ENCODE peak calls at places on chromosomes 7 and 10, in four cellular contexts. G is skeletal muscle cell; T is CD8-positive, alpha-beta T cell; Y is K562. K is an unnamed sample.

GRCh38 chr10:126059101-126059826 is 162.9 kb downstream of the FANK1 start:
- DNase-seq in G (peak), T (no peak), Y (no peak), K (no peak)

GRCh38 chr7:121547341-121548092 is 151.4 kb upstream of the FAM3C start:
- DNase-seq in G (peak), T (no peak), Y (peak), K (no peak)

GRCh38 chr10:77190275-77190674 is 447.3 kb downstream of the KCNMA1 start:
- DNase-seq in G (no peak), T (no peak), Y (no peak), K (no peak)

GRCh38 chr7:41870505-41871138 is 167.7 kb upstream of the INHBA start:
- DNase-seq in G (no peak), T (no peak), Y (no peak), K (no peak)

GRCh38 chr10:112271982-112272381 is 11.2 kb upstream of the TECTB start:
- DNase-seq in G (peak), T (no peak), Y (no peak), K (no peak)

GRCh38 chr7:81637527-81637926 is 132.3 kb downstream of the HGF start:
- DNase-seq in G (no peak), T (no peak), Y (no peak), K (no peak)

GRCh38 chr10:11468126-11468742 is 143.2 kb downstream of the USP6NL start:
- DNase-seq in G (peak), T (no peak), Y (no peak), K (no peak)

GRCh38 chr7:137940656-137941518 is 61.0 kb downstream of the CREB3L2 start:
- DNase-seq in G (peak), T (no peak), Y (no peak), K (no peak)

GRCh38 chr10:120833222-120833928 is 17.8 kb upstream of the WDR11 start:
- DNase-seq in G (no peak), T (no peak), Y (no peak), K (no peak)

GRCh38 chr7:74134117-74134539 is 40.0 kb upstream of the EIF4H start:
- DNase-seq in G (no peak), T (no peak), Y (no peak), K (no peak)

GRCh38 chr10:103734731-103735130 is 120.6 kb downstream of the SH3PXD2A start:
- DNase-seq in G (no peak), T (no peak), Y (no peak), K (no peak)

GRCh38 chr10:48457949-48458661 is 146.8 kb downstream of the ARHGAP22 start:
- DNase-seq in G (no peak), T (no peak), Y (no peak), K (peak)

GRCh38 chr7:51005074-51005473 is 222.4 kb upstream of the GRB10 start:
- DNase-seq in G (no peak), T (no peak), Y (no peak), K (no peak)

GRCh38 chr10:12350167-12350872 is 973 bp downstream of the CAMK1D start:
- DNase-seq in G (no peak), T (peak), Y (no peak), K (peak)

GRCh38 chr10:101616415-101617101 is 28.4 kb downstream of the DPCD start:
- DNase-seq in G (no peak), T (no peak), Y (no peak), K (peak)

GRCh38 chr10:47237316-47238260 is 62.4 kb upstream of the GDF10 start:
- DNase-seq in G (no peak), T (no peak), Y (no peak), K (no peak)

GRCh38 chr7:33742521-33742920 is 162.8 kb upstream of the BMPER start:
- DNase-seq in G (no peak), T (no peak), Y (no peak), K (no peak)
- H3K4me3 ChIP-seq in G (no peak), T (no peak), Y (no peak), K (no peak)

DNA sequence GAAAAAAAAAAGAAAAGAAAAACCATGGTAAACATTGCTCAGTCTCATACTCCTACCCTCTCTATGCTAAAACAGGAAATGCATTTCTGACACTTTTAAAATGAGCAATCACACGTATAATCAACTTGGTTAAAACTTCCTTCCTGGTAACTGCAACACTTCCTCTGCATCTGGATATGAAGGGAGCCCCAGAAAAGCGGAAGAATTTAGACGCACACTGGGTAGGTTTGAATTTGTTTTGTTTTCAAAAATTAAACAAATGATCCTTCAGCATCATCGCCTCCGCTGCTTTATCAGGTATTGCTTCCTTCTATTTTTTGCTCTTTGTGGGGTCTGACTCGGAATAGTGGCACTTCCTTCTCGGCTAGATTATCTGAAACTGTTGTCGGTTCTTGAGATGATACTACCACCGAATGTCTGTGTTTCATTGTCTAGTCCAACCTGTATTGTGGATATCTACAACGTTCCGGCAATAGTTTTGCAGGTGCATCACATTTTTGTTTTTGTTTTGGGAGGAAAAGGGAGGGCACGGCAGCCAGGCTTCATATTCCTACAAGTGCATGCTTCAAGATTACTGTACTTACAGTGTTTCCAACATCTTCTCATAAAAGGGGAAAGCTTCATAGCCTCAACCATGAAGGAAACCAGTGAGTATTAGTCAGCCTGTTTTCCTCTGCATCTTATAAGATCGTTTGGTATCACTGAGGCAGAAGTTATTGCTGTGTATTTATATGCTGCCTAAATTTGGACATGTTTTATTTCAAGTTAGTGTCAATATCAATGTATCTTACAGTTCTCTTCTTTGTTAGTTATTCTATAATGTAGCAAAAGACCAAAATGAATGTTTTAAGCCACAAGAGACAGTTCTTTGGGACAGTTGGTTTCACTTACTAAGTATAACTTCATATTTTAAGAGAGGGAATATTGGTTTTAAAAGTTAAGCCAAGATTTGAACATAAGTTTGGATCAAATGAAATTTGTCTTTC is at the start of gene PIK3CG:
- DNase-seq in G (no peak), T (no peak), Y (no peak), K (no peak)
- H3K4me3 ChIP-seq in G (no peak), T (peak), Y (peak), K (no peak)

DNA sequence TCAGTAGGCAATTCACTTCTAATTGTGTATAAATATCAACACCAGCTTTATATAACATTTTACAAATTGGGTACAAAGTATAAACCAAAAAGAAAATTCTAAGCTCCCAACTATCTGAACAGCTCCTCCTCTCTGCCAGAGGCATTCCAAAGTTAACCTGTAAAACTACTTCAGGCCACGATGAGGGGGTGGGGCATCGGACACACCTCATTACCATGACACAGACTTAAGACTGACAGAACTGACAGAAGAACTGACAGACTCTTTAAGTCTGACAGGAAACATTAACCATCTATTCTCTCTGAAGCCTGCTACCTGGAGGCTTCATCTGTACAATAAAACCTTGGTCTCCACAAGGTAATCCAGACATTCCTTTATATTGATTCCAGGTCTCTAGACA is 12.3 kb downstream of the ESYT2 start:
- DNase-seq in G (no peak), T (no peak), Y (peak), K (no peak)
- H3K4me3 ChIP-seq in G (no peak), T (peak), Y (no peak), K (no peak)

DNA sequence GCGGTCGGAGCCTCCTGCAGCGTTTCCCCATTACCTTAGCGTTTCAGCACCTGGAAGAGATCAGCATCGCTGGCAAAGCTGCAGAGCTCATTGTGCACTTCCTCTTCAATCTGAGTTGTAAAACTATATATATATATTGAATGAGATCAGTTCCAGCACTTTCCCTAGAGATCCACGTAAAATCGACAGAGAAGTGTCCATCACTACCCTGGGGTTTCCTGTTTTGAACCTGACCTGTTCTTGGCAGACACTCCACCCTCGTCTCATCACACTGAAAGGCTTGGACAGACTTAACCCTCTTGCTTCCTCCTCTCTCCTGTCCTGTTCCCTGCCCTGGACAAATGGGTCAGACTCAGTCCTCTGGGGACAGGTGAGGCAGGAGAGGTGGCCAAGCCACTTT is 83.6 kb upstream of the KDM7A start:
- DNase-seq in G (no peak), T (no peak), Y (no peak), K (no peak)
- H3K4me3 ChIP-seq in G (no peak), T (no peak), Y (no peak), K (no peak)

DNA sequence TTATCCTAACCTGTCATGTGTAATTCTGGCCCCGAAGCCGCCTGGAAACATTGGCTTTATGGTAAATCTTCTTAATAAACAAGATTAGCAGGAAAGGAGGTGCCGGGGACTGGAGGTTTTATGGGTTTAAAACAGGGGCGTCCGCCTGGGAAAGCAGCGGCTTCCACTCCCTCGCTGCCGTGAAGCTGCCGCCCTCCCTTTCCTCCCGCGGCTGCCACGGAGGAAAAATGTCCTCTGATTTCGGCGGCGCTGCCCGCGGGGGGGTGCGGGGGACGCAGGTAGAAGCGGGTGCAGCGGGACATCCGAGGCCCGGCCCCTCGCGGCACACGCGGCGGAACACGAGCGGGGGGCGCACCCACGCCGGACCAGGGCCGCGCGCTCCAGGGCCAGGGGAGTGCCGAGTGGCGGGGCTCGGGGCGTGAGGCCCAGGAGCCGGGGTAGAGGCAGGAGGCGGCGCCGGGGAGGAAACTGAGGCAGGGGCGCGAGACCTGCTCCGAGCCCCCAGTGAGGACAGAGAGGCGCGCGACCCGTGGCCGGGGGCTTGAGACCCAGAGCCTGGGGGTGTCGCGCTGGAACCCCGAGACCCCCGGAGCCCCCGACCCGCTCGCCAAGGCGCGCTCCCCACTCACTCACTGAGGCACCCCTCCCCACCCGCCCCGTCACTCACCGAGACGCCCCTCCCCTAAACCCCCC is 978 bp downstream of the PTPRN2 start:
- DNase-seq in G (no peak), T (no peak), Y (no peak), K (no peak)
- H3K4me3 ChIP-seq in G (no peak), T (no peak), Y (no peak), K (peak)

GRCh38 chr10:24579911-24580310 is 143.8 kb downstream of the ARHGAP21 start:
- DNase-seq in G (no peak), T (no peak), Y (no peak), K (no peak)
- H3K4me3 ChIP-seq in G (no peak), T (no peak), Y (no peak), K (no peak)

GRCh38 chr7:134788191-134788590 is 8.8 kb downstream of the CALD1 start:
- DNase-seq in G (no peak), T (no peak), Y (no peak), K (no peak)

GRCh38 chr7:134795231-134795630 is 15.8 kb downstream of the CALD1 start:
- DNase-seq in G (no peak), T (no peak), Y (no peak), K (no peak)

GRCh38 chr7:134789967-134790685 is 10.7 kb downstream of the CALD1 start:
- DNase-seq in G (no peak), T (no peak), Y (no peak), K (peak)

GRCh38 chr7:134798155-134798554 is 18.7 kb downstream of the CALD1 start:
- DNase-seq in G (no peak), T (no peak), Y (no peak), K (no peak)

GRCh38 chr7:134792968-134793367 is 13.5 kb downstream of the CALD1 start:
- DNase-seq in G (peak), T (no peak), Y (no peak), K (no peak)
- H3K4me3 ChIP-seq in G (no peak), T (no peak), Y (no peak), K (no peak)

K was measured in BE2C.